ENCODE peak calls at places on chromosomes 13 and 19, in six cellular contexts. W is GM06990; J is tibial artery; M is Jurkat, Clone E6-1; H is AG10803; P is cardiac fibroblast. K is an unnamed sample.

GRCh38 chr19:43738780-43739211 is 16.0 kb downstream of the SMG9 start:
- DNase-seq in W (no peak), J (no peak), M (no peak), H (no peak), P (peak; percentile 17), K (no peak)

GRCh38 chr13:46961719-46962118 is 64.9 kb upstream of the HTR2A start:
- DNase-seq in W (peak; percentile 80), J (peak; percentile 23), M (no peak), H (peak; percentile 83), P (peak; percentile 64), K (no peak)

GRCh38 chr13:25375727-25376358 is 4.1 kb downstream of the ATP8A2 start:
- DNase-seq in W (no peak), J (no peak), M (peak; percentile 38), H (peak; percentile 38), P (peak; percentile 63), K (peak; percentile 41)

GRCh38 chr13:62631614-62632013 is 1216.0 kb upstream of the PCDH20 start:
- DNase-seq in W (no peak), J (no peak), M (no peak), H (no peak), P (no peak), K (no peak)

GRCh38 chr19:11096210-11096841 is 7.1 kb downstream of the LDLR start:
- DNase-seq in W (peak; percentile 59), J (peak; percentile 33), M (no peak), H (peak; percentile 81), P (peak; percentile 91), K (no peak)

GRCh38 chr19:13060233-13060963 is 42.3 kb downstream of the LYL1 start:
- DNase-seq in W (no peak), J (no peak), M (no peak), H (no peak), P (peak; percentile 41), K (no peak)

GRCh38 chr19:38233740-38234251 is 9.8 kb upstream of the DPF1 start:
- DNase-seq in W (no peak), J (peak; percentile 80), M (peak; percentile 38), H (peak; percentile 55), P (peak; percentile 77), K (peak; percentile 81)

GRCh38 chr13:67048084-67048792 is 181.9 kb downstream of the PCDH9 start:
- DNase-seq in W (no peak), J (no peak), M (peak; percentile 79), H (peak; percentile 8), P (peak; percentile 93), K (no peak)

GRCh38 chr19:35063940-35064818 is 22.7 kb downstream of the HPN start:
- DNase-seq in W (no peak), J (no peak), M (no peak), H (peak; percentile 70), P (peak; percentile 51), K (no peak)

GRCh38 chr13:114035583-114036501 is 62.0 kb upstream of the C13orf46 start:
- DNase-seq in W (no peak), J (peak; percentile 69), M (no peak), H (peak; percentile 40), P (no peak), K (peak; percentile 51)

GRCh38 chr13:79562557-79562956 is 81.6 kb downstream of the NDFIP2 start:
- DNase-seq in W (no peak), J (no peak), M (no peak), H (no peak), P (no peak), K (no peak)

GRCh38 chr13:109376936-109377335 is 409.4 kb downstream of the IRS2 start:
- DNase-seq in W (no peak), J (no peak), M (no peak), H (no peak), P (no peak), K (no peak)

GRCh38 chr13:92224825-92225224 is 826.4 kb downstream of the GPC5 start:
- DNase-seq in W (no peak), J (no peak), M (no peak), H (no peak), P (peak; percentile 49), K (no peak)

GRCh38 chr13:111897178-111897845 is 169.6 kb upstream of the SOX1 start:
- DNase-seq in W (no peak), J (no peak), M (no peak), H (no peak), P (no peak), K (no peak)

GRCh38 chr13:21075303-21076264 is 14.2 kb upstream of the LATS2 start:
- DNase-seq in W (peak; percentile 36), J (no peak), M (no peak), H (no peak), P (peak; percentile 41), K (peak; percentile 28)

GRCh38 chr19:31118926-31119325 is 230.3 kb downstream of the TSHZ3 start:
- DNase-seq in W (no peak), J (no peak), M (no peak), H (no peak), P (no peak), K (no peak)

GRCh38 chr13:27619711-27620376 is 485 bp downstream of the LNX2 start:
- DNase-seq in W (no peak), J (peak; percentile 41), M (no peak), H (peak; percentile 25), P (peak; percentile 46), K (no peak)

GRCh38 chr13:54709546-54709945 is 1680.9 kb downstream of the OLFM4 start:
- DNase-seq in W (no peak), J (no peak), M (no peak), H (no peak), P (no peak), K (no peak)

GRCh38 chr13:112690242-112690943 is 555 bp downstream of the ATP11A start:
- DNase-seq in W (no peak), J (no peak), M (no peak), H (peak; percentile 8), P (peak; percentile 43), K (no peak)

GRCh38 chr19:6685482-6685881 is 15.5 kb upstream of the TNFSF14 start:
- DNase-seq in W (no peak), J (no peak), M (no peak), H (no peak), P (no peak), K (no peak)

GRCh38 chr13:74869846-74870245 is 612.1 kb downstream of the TBC1D4 start:
- DNase-seq in W (no peak), J (no peak), M (no peak), H (no peak), P (peak; percentile 61), K (no peak)

GRCh38 chr13:66305960-66306617 is 924.0 kb downstream of the PCDH9 start:
- DNase-seq in W (no peak), J (no peak), M (peak; percentile 3), H (no peak), P (no peak), K (no peak)

GRCh38 chr19:498591-498950 is 2.3 kb downstream of the MADCAM1 start:
- DNase-seq in W (no peak), J (no peak), M (no peak), H (no peak), P (no peak), K (no peak)

GRCh38 chr13:24280722-24281121 is 28.7 kb upstream of the C1QTNF9 start:
- DNase-seq in W (no peak), J (no peak), M (no peak), H (no peak), P (no peak), K (no peak)

GRCh38 chr13:70729369-70729768 is 621.1 kb upstream of the KLHL1 start:
- DNase-seq in W (no peak), J (no peak), M (no peak), H (no peak), P (no peak), K (no peak)

GRCh38 chr13:84870190-84870589 is 929.0 kb downstream of the SLITRK6 start:
- DNase-seq in W (no peak), J (no peak), M (peak; percentile 5), H (no peak), P (no peak), K (no peak)

GRCh38 chr19:29876414-29876813 is 64.6 kb downstream of the CCNE1 start:
- DNase-seq in W (no peak), J (no peak), M (no peak), H (no peak), P (no peak), K (no peak)

GRCh38 chr19:41298327-41298964 is 11.5 kb upstream of the CCDC97 start:
- DNase-seq in W (no peak), J (peak; percentile 84), M (no peak), H (peak; percentile 93), P (peak; percentile 81), K (peak; percentile 47)

GRCh38 chr13:24053505-24054251 is 106.8 kb upstream of the SPATA13 start:
- DNase-seq in W (no peak), J (no peak), M (peak; percentile 80), H (peak; percentile 50), P (peak; percentile 70), K (no peak)

DNA sequence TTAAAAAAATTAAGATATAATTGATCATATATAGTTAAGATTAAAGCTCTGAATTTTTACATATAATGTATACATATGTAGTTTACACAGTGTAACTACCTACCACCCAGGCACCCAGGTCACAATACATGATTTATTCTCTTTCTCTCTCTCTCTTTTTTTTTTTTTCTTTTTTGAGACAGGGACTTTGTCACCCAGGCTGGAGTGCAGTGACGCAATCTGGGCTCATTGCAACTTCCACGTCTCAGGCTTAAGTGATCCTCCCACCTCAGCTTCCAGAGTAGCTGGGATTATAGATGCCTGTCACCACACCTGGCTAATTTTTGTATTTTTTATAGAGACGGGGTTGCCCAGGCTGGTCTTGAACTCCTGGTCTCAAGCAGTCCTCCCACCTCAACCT is 18.8 kb upstream of the CLASRP start:
- DNase-seq in W (no peak), J (no peak), M (no peak), H (no peak), P (no peak), K (no peak)
- H3K4me3 ChIP-seq in W (no peak overlapping the region), J (no peak overlapping the region), M (no peak overlapping the region), H (no peak overlapping the region), P (no peak overlapping the region), K (no peak overlapping the region)

GRCh38 chr19:57719901-57720519 is 7.4 kb downstream of the ZNF671 start:
- DNase-seq in W (no peak), J (no peak), M (no peak), H (no peak), P (no peak), K (no peak)
- H3K4me3 ChIP-seq in W (no peak overlapping the region), J (no peak overlapping the region), M (no peak overlapping the region), H (no peak overlapping the region), P (no peak overlapping the region), K (no peak overlapping the region)

GRCh38 chr13:43357435-43358065 is 334.2 kb downstream of the DNAJC15 start:
- DNase-seq in W (no peak), J (no peak), M (no peak), H (no peak), P (no peak), K (no peak)
- H3K4me3 ChIP-seq in W (no peak overlapping the region), J (no peak overlapping the region), M (no peak overlapping the region), H (no peak overlapping the region), P (no peak overlapping the region), K (no peak overlapping the region)

DNA sequence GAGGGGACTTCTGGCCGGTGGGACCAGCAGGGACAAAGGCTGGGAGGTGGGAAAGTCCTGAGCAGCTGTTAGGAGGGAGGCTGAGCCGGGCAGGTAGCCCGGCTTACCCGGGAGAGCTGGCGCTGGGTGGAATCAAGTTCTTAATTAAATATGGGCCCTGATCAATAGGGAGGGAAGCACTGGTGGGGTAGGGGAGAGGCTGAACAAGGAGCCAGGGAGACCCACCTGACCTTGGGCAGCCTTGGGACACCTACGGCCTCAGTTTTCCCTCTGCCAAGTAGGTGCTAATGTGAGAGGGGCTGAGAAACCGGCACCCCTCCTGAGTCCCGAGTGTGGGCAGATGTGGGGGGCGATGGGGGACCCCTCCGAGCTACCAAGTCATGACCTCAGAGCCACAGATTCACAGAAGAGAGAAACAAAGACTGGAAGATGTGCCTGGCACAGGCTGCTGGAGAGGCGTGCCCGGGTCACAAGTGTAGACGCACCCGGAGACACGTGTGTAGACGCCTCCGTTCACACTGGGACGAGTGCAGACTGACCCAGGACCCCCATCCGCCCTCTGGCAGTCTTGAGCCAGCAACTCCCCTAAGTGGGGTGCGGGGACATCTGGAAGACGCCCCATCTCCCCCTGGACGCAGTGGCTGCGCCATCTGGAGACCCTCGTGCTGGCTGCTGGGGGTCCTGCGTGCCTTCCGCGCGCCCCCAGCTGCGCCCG is 8.4 kb downstream of the ONECUT3 start:
- DNase-seq in W (no peak), J (no peak), M (no peak), H (no peak), P (no peak), K (no peak)
- H3K4me3 ChIP-seq in W (no peak overlapping the region), J (no peak overlapping the region), M (no peak overlapping the region), H (no peak overlapping the region), P (no peak overlapping the region), K (no peak overlapping the region)